ENCODE peak calls at places on chromosomes 2 and 18, in seven cellular contexts. One of them, this sample, is unnamed.

GRCh38 chr2:31335921-31336570 is 78.5 kb downstream of the XDH start:
- DNase-seq in NB4: no peak
- DNase-seq in cardiac muscle cell: peak; percentile 60
- DNase-seq in hepatocyte: no peak
- DNase-seq in A673: no peak
- DNase-seq in WTC11: no peak
- DNase-seq in dorsolateral prefrontal cortex: no peak
- DNase-seq in this sample: no peak

GRCh38 chr2:142112648-142113278 is 18.1 kb downstream of the LRP1B start:
- DNase-seq in NB4: peak; percentile 31
- DNase-seq in cardiac muscle cell: peak; percentile 82
- DNase-seq in hepatocyte: no peak
- DNase-seq in A673: peak; percentile 98
- DNase-seq in WTC11: no peak
- DNase-seq in dorsolateral prefrontal cortex: no peak
- DNase-seq in this sample: no peak

GRCh38 chr2:56040189-56040588 is 116.6 kb upstream of the EFEMP1 start:
- DNase-seq in NB4: no peak
- DNase-seq in cardiac muscle cell: no peak
- DNase-seq in hepatocyte: no peak
- DNase-seq in A673: no peak
- DNase-seq in WTC11: no peak
- DNase-seq in dorsolateral prefrontal cortex: no peak
- DNase-seq in this sample: no peak

GRCh38 chr18:58394046-58394445 is 234.8 kb downstream of the ALPK2 start:
- DNase-seq in NB4: no peak
- DNase-seq in cardiac muscle cell: no peak
- DNase-seq in hepatocyte: no peak
- DNase-seq in A673: no peak
- DNase-seq in WTC11: no peak
- DNase-seq in dorsolateral prefrontal cortex: no peak
- DNase-seq in this sample: no peak

GRCh38 chr18:51150430-51150746 is 47.1 kb downstream of the MEX3C start:
- DNase-seq in NB4: no peak
- DNase-seq in cardiac muscle cell: no peak
- DNase-seq in hepatocyte: no peak
- DNase-seq in A673: no peak
- DNase-seq in WTC11: no peak
- DNase-seq in dorsolateral prefrontal cortex: no peak
- DNase-seq in this sample: no peak

GRCh38 chr18:2147866-2148265 is 423.4 kb downstream of the METTL4 start:
- DNase-seq in NB4: no peak
- DNase-seq in cardiac muscle cell: peak; percentile 86
- DNase-seq in hepatocyte: peak; percentile 25
- DNase-seq in A673: peak; percentile 11
- DNase-seq in WTC11: no peak
- DNase-seq in dorsolateral prefrontal cortex: no peak
- DNase-seq in this sample: no peak

GRCh38 chr2:176501652-176502051 is 232.4 kb downstream of the MTX2 start:
- DNase-seq in NB4: no peak
- DNase-seq in cardiac muscle cell: no peak
- DNase-seq in hepatocyte: no peak
- DNase-seq in A673: no peak
- DNase-seq in WTC11: no peak
- DNase-seq in dorsolateral prefrontal cortex: no peak
- DNase-seq in this sample: no peak

GRCh38 chr2:84477886-84478285 is 18.8 kb upstream of the SUCLG1 start:
- DNase-seq in NB4: no peak
- DNase-seq in cardiac muscle cell: no peak
- DNase-seq in hepatocyte: peak; percentile 32
- DNase-seq in A673: no peak
- DNase-seq in WTC11: no peak
- DNase-seq in dorsolateral prefrontal cortex: no peak
- DNase-seq in this sample: peak; percentile 20

GRCh38 chr2:47250576-47251403 is 95.7 kb upstream of the STPG4 start:
- DNase-seq in NB4: peak; percentile 41
- DNase-seq in cardiac muscle cell: no peak
- DNase-seq in hepatocyte: peak; percentile 68
- DNase-seq in A673: no peak
- DNase-seq in WTC11: no peak
- DNase-seq in dorsolateral prefrontal cortex: no peak
- DNase-seq in this sample: no peak

GRCh38 chr2:184765048-184765881 is 166.9 kb downstream of the ZNF804A start:
- DNase-seq in NB4: peak; percentile 37
- DNase-seq in cardiac muscle cell: no peak
- DNase-seq in hepatocyte: no peak
- DNase-seq in A673: peak; percentile 88
- DNase-seq in WTC11: no peak
- DNase-seq in dorsolateral prefrontal cortex: no peak
- DNase-seq in this sample: no peak

GRCh38 chr2:232460171-232460570 is 4.2 kb downstream of the ALPI start:
- DNase-seq in NB4: no peak
- DNase-seq in cardiac muscle cell: no peak
- DNase-seq in hepatocyte: no peak
- DNase-seq in A673: no peak
- DNase-seq in WTC11: no peak
- DNase-seq in dorsolateral prefrontal cortex: peak; percentile 15
- DNase-seq in this sample: peak; percentile 3

GRCh38 chr18:9868857-9869712 is 16.7 kb upstream of the TXNDC2 start:
- DNase-seq in NB4: no peak
- DNase-seq in cardiac muscle cell: peak; percentile 27
- DNase-seq in hepatocyte: peak; percentile 49
- DNase-seq in A673: no peak
- DNase-seq in WTC11: no peak
- DNase-seq in dorsolateral prefrontal cortex: no peak
- DNase-seq in this sample: no peak

GRCh38 chr2:233261819-233262555 is 10.5 kb downstream of the ATG16L1 start:
- DNase-seq in NB4: no peak
- DNase-seq in cardiac muscle cell: no peak
- DNase-seq in hepatocyte: no peak
- DNase-seq in A673: no peak
- DNase-seq in WTC11: no peak
- DNase-seq in dorsolateral prefrontal cortex: no peak
- DNase-seq in this sample: no peak

GRCh38 chr2:8149985-8150547 is 531.8 kb upstream of the ID2 start:
- DNase-seq in NB4: no peak
- DNase-seq in cardiac muscle cell: peak; percentile 33
- DNase-seq in hepatocyte: no peak
- DNase-seq in A673: no peak
- DNase-seq in WTC11: no peak
- DNase-seq in dorsolateral prefrontal cortex: no peak
- DNase-seq in this sample: no peak

GRCh38 chr2:39631256-39631655 is 34.5 kb upstream of the TMEM178A start:
- DNase-seq in NB4: no peak
- DNase-seq in cardiac muscle cell: no peak
- DNase-seq in hepatocyte: no peak
- DNase-seq in A673: no peak
- DNase-seq in WTC11: no peak
- DNase-seq in dorsolateral prefrontal cortex: no peak
- DNase-seq in this sample: no peak

GRCh38 chr2:53286336-53286735 is 481.3 kb upstream of the CHAC2 start:
- DNase-seq in NB4: no peak
- DNase-seq in cardiac muscle cell: no peak
- DNase-seq in hepatocyte: no peak
- DNase-seq in A673: no peak
- DNase-seq in WTC11: no peak
- DNase-seq in dorsolateral prefrontal cortex: no peak
- DNase-seq in this sample: no peak

GRCh38 chr2:60641866-60642788 is 88.7 kb upstream of the BCL11A start:
- DNase-seq in NB4: peak; percentile 72
- DNase-seq in cardiac muscle cell: peak; percentile 68
- DNase-seq in hepatocyte: peak; percentile 81
- DNase-seq in A673: peak; percentile 67
- DNase-seq in WTC11: peak; percentile 39
- DNase-seq in dorsolateral prefrontal cortex: no peak
- DNase-seq in this sample: no peak

DNA sequence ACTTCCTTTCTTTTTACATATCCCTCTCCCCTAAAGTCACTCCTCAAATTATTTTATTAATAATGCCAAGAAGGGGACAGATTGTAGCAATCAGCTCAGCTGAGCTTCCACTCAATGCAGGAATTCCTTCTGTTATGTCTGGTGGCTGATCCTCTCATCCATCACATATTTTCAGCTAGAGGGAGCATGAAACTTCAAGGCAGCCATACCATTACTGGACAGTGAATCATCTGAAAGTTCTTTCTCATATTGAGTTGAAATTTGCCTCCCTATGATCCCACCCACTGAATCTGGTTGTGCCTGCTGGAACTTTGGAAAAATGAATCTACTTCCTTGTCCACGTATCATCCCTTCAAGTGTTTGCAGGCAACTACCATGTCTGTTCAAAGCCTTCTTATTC is 11.2 kb downstream of the ZNF385B start:
- DNase-seq in NB4: no peak
- DNase-seq in cardiac muscle cell: peak; percentile 27
- DNase-seq in hepatocyte: peak; percentile 15
- DNase-seq in A673: no peak
- DNase-seq in WTC11: no peak
- DNase-seq in dorsolateral prefrontal cortex: no peak
- DNase-seq in this sample: no peak
- TF ChIP-seq CTCF in NB4: no peak
- TF ChIP-seq CTCF in cardiac muscle cell: peak; percentile 23
- TF ChIP-seq CTCF in hepatocyte: peak; percentile 39
- TF ChIP-seq CTCF in A673: peak; percentile 11
- TF ChIP-seq CTCF in WTC11: no peak
- TF ChIP-seq CTCF in dorsolateral prefrontal cortex: no peak
- TF ChIP-seq CTCF in this sample: no peak

DNA sequence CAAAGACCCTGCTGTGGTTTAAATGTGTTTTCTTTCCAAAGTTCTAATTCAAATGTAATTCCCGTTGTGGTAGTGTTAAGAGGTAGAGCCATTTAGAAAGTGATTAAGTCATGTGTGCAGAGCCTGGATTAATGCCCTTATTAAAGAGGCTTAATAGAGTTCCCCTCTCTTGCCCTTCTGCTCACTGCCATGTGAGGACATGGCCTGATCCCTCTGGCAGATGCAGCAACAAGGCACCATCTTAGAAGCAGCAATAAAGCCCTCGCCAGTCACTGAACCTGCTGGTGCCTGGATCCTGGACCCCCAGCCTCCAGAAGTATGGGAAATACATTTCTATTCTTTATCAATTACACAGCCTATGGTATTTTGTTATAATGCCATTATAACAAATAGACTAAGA is 485.2 kb downstream of the DCDC2C start:
- DNase-seq in NB4: no peak
- DNase-seq in cardiac muscle cell: no peak
- DNase-seq in hepatocyte: no peak
- DNase-seq in A673: no peak
- DNase-seq in WTC11: no peak
- DNase-seq in dorsolateral prefrontal cortex: no peak
- DNase-seq in this sample: no peak
- TF ChIP-seq CTCF in NB4: no peak
- TF ChIP-seq CTCF in cardiac muscle cell: no peak
- TF ChIP-seq CTCF in hepatocyte: no peak
- TF ChIP-seq CTCF in A673: no peak
- TF ChIP-seq CTCF in WTC11: no peak
- TF ChIP-seq CTCF in dorsolateral prefrontal cortex: no peak
- TF ChIP-seq CTCF in this sample: no peak

GRCh38 chr18:48317781-48318381 is 91.3 kb downstream of the ZBTB7C start:
- DNase-seq in NB4: peak; percentile 28
- DNase-seq in cardiac muscle cell: no peak
- DNase-seq in hepatocyte: no peak
- DNase-seq in A673: no peak
- DNase-seq in WTC11: no peak
- DNase-seq in dorsolateral prefrontal cortex: no peak
- DNase-seq in this sample: no peak
- TF ChIP-seq CTCF in NB4: peak; percentile 9
- TF ChIP-seq CTCF in cardiac muscle cell: no peak
- TF ChIP-seq CTCF in hepatocyte: no peak
- TF ChIP-seq CTCF in A673: peak; percentile 47
- TF ChIP-seq CTCF in WTC11: no peak
- TF ChIP-seq CTCF in dorsolateral prefrontal cortex: no peak
- TF ChIP-seq CTCF in this sample: no peak

GRCh38 chr18:49859006-49859359 is 45.6 kb upstream of the ACAA2 start:
- DNase-seq in NB4: no peak
- DNase-seq in cardiac muscle cell: no peak
- DNase-seq in hepatocyte: no peak
- DNase-seq in A673: no peak
- DNase-seq in WTC11: no peak
- DNase-seq in dorsolateral prefrontal cortex: no peak
- DNase-seq in this sample: no peak
- TF ChIP-seq CTCF in NB4: no peak
- TF ChIP-seq CTCF in cardiac muscle cell: no peak
- TF ChIP-seq CTCF in hepatocyte: no peak
- TF ChIP-seq CTCF in A673: no peak
- TF ChIP-seq CTCF in WTC11: no peak
- TF ChIP-seq CTCF in dorsolateral prefrontal cortex: no peak
- TF ChIP-seq CTCF in this sample: no peak

GRCh38 chr18:3451989-3452749 is 2.2 kb downstream of the TGIF1 start:
- DNase-seq in NB4: peak; percentile 54
- DNase-seq in cardiac muscle cell: peak; percentile 78
- DNase-seq in hepatocyte: peak; percentile 71
- DNase-seq in A673: peak; percentile 76
- DNase-seq in WTC11: peak; percentile 44
- DNase-seq in dorsolateral prefrontal cortex: peak; percentile 47
- DNase-seq in this sample: no peak
- TF ChIP-seq CTCF in NB4: no peak
- TF ChIP-seq CTCF in cardiac muscle cell: no peak
- TF ChIP-seq CTCF in hepatocyte: peak; percentile 9
- TF ChIP-seq CTCF in A673: no peak
- TF ChIP-seq CTCF in WTC11: no peak
- TF ChIP-seq CTCF in dorsolateral prefrontal cortex: no peak
- TF ChIP-seq CTCF in this sample: no peak

GRCh38 chr18:923144-923543 is 18.5 kb downstream of the ADCYAP1 start:
- DNase-seq in NB4: no peak
- DNase-seq in cardiac muscle cell: no peak
- DNase-seq in hepatocyte: no peak
- DNase-seq in A673: no peak
- DNase-seq in WTC11: no peak
- DNase-seq in dorsolateral prefrontal cortex: no peak
- DNase-seq in this sample: no peak
- TF ChIP-seq CTCF in NB4: no peak
- TF ChIP-seq CTCF in cardiac muscle cell: no peak
- TF ChIP-seq CTCF in hepatocyte: no peak
- TF ChIP-seq CTCF in A673: no peak
- TF ChIP-seq CTCF in WTC11: no peak
- TF ChIP-seq CTCF in dorsolateral prefrontal cortex: no peak
- TF ChIP-seq CTCF in this sample: no peak

GRCh38 chr18:25734336-25734735 is 356.1 kb downstream of the SS18 start:
- DNase-seq in NB4: no peak
- DNase-seq in cardiac muscle cell: no peak
- DNase-seq in hepatocyte: no peak
- DNase-seq in A673: no peak
- DNase-seq in WTC11: no peak
- DNase-seq in dorsolateral prefrontal cortex: no peak
- DNase-seq in this sample: no peak
- TF ChIP-seq CTCF in NB4: no peak
- TF ChIP-seq CTCF in cardiac muscle cell: no peak
- TF ChIP-seq CTCF in hepatocyte: no peak
- TF ChIP-seq CTCF in A673: no peak
- TF ChIP-seq CTCF in WTC11: no peak
- TF ChIP-seq CTCF in dorsolateral prefrontal cortex: no peak
- TF ChIP-seq CTCF in this sample: no peak

This sample was measured in D721Med.